ENCODE peak calls at places on chromosomes 4 and X, in ten cellular contexts. E is psoas muscle, X is adrenal gland, J is NCI-H1092, G is RKO, S is AG09319, O is NCI-H187, W is Peyer's patch, F is frontal cortex, M is NCI-H1105. C is an unnamed sample.
A peak's percentile ranks its signal among the peaks of the same experiment; 100 is the strongest.

GRCh38 chr4:9771069-9771468 is 10.4 kb upstream of the DRD5 start:
- DNase-seq in E (no peak), X (no peak), J (no peak), G (no peak), S (no peak), O (no peak), W (no peak), F (no peak), M (no peak), C (no peak)

GRCh38 chr4:15153662-15154061 is 151.4 kb downstream of the CPEB2 start:
- DNase-seq in E (no peak), X (no peak), J (no peak), G (no peak), S (no peak), O (no peak), W (no peak), F (no peak), M (no peak), C (no peak)

GRCh38 chrX:53294024-53294648 is 12.8 kb upstream of the IQSEC2 start:
- DNase-seq in E (no peak), X (no peak), J (no peak), G (peak; percentile 30), S (no peak), O (no peak), W (peak; percentile 31), F (no peak), M (no peak), C (no peak)

GRCh38 chr4:6680372-6681034 is 13.2 kb upstream of the S100P start:
- DNase-seq in E (no peak), X (no peak), J (no peak), G (no peak), S (no peak), O (no peak), W (no peak), F (no peak), M (no peak), C (no peak)

GRCh38 chr4:25590171-25590570 is 65.5 kb upstream of the SLC34A2 start:
- DNase-seq in E (no peak), X (no peak), J (no peak), G (no peak), S (no peak), O (no peak), W (no peak), F (no peak), M (no peak), C (no peak)

GRCh38 chr4:156634612-156635011 is 337.0 kb downstream of the PDGFC start:
- DNase-seq in E (no peak), X (no peak), J (no peak), G (no peak), S (no peak), O (no peak), W (no peak), F (no peak), M (no peak), C (no peak)

GRCh38 chrX:47723689-47724088 is 64.7 kb upstream of the UXT start:
- DNase-seq in E (no peak), X (peak; percentile 11), J (no peak), G (no peak), S (no peak), O (no peak), W (no peak), F (no peak), M (no peak), C (no peak)

GRCh38 chrX:17377795-17378194 is 2.8 kb downstream of the NHS start:
- DNase-seq in E (no peak), X (no peak), J (no peak), G (no peak), S (no peak), O (no peak), W (no peak), F (no peak), M (no peak), C (no peak)

GRCh38 chr4:76585270-76585669 is 150.2 kb downstream of the SHROOM3 start:
- DNase-seq in E (no peak), X (no peak), J (no peak), G (no peak), S (no peak), O (no peak), W (no peak), F (no peak), M (no peak), C (no peak)

GRCh38 chr4:35639929-35640328 is 604.4 kb downstream of the ARAP2 start:
- DNase-seq in E (no peak), X (no peak), J (no peak), G (no peak), S (no peak), O (no peak), W (no peak), F (no peak), M (no peak), C (no peak)

GRCh38 chr4:160142579-160142978 is 1039.7 kb downstream of the RAPGEF2 start:
- DNase-seq in E (no peak), X (no peak), J (no peak), G (no peak), S (no peak), O (no peak), W (no peak), F (no peak), M (no peak), C (no peak)

GRCh38 chr4:621296-622070 is 3.9 kb upstream of the PDE6B start:
- DNase-seq in E (no peak), X (no peak), J (no peak), G (no peak), S (no peak), O (no peak), W (peak; percentile 32), F (no peak), M (no peak), C (no peak)

GRCh38 chr4:95465010-95465409 is 83.8 kb downstream of the UNC5C start:
- DNase-seq in E (no peak), X (no peak), J (no peak), G (no peak), S (no peak), O (no peak), W (no peak), F (no peak), M (peak; percentile 12), C (no peak)

GRCh38 chrX:69951756-69952155 is 98.0 kb downstream of the AWAT2 start:
- DNase-seq in E (no peak), X (no peak), J (no peak), G (no peak), S (no peak), O (no peak), W (no peak), F (no peak), M (no peak), C (no peak)

GRCh38 chr4:66842401-66842800 is 702.9 kb downstream of the CENPC start:
- DNase-seq in E (no peak), X (no peak), J (no peak), G (no peak), S (no peak), O (no peak), W (no peak), F (no peak), M (no peak), C (no peak)

GRCh38 chrX:15404712-15405111 is 20.5 kb upstream of the VEGFD start:
- DNase-seq in E (peak; percentile 39), X (peak; percentile 65), J (no peak), G (no peak), S (no peak), O (no peak), W (no peak), F (no peak), M (no peak), C (no peak)

GRCh38 chr4:154779362-154779947 is 1.6 kb upstream of the RBM46 start:
- DNase-seq in E (no peak), X (no peak), J (no peak), G (peak; percentile 58), S (no peak), O (no peak), W (no peak), F (peak; percentile 43), M (no peak), C (no peak)

GRCh38 chr4:1211951-1212545 is 36.9 kb downstream of the CTBP1 start:
- DNase-seq in E (peak; percentile 37), X (peak; percentile 85), J (no peak), G (no peak), S (no peak), O (no peak), W (peak; percentile 46), F (peak; percentile 66), M (no peak), C (no peak)

GRCh38 chr4:75194180-75194579 is 261.3 kb downstream of the PARM1 start:
- DNase-seq in E (no peak), X (no peak), J (no peak), G (no peak), S (no peak), O (no peak), W (no peak), F (no peak), M (no peak), C (no peak)

GRCh38 chrX:103780701-103781402 is 4.2 kb downstream of the PLP1 start:
- DNase-seq in E (no peak), X (no peak), J (no peak), G (no peak), S (no peak), O (no peak), W (no peak), F (no peak), M (no peak), C (no peak)

GRCh38 chr4:33709247-33709646 is 2535.1 kb downstream of the ARAP2 start:
- DNase-seq in E (no peak), X (no peak), J (no peak), G (no peak), S (no peak), O (no peak), W (no peak), F (no peak), M (no peak), C (no peak)

GRCh38 chrX:46653482-46653881 is 79.9 kb downstream of the CHST7 start:
- DNase-seq in E (no peak), X (no peak), J (no peak), G (peak; percentile 14), S (no peak), O (no peak), W (no peak), F (no peak), M (no peak), C (no peak)

GRCh38 chr4:128468485-128468989 is 180.9 kb upstream of the PGRMC2 start:
- DNase-seq in E (no peak), X (peak; percentile 88), J (no peak), G (peak; percentile 92), S (peak; percentile 91), O (no peak), W (peak; percentile 85), F (peak; percentile 14), M (peak; percentile 3), C (no peak)

GRCh38 chr4:8391972-8392371 is 48.6 kb downstream of the ACOX3 start:
- DNase-seq in E (peak; percentile 71), X (peak; percentile 36), J (no peak), G (peak; percentile 54), S (peak; percentile 58), O (no peak), W (peak; percentile 63), F (no peak), M (no peak), C (peak; percentile 32)

GRCh38 chr4:183426507-183426906 is 17.9 kb upstream of the CDKN2AIP start:
- DNase-seq in E (no peak), X (no peak), J (no peak), G (no peak), S (no peak), O (no peak), W (no peak), F (no peak), M (no peak), C (no peak)